ENCODE peak calls at places on chromosomes 5 and 9, in eight cellular contexts. One of them, this sample, is unnamed.

GRCh38 chr5:154411338-154411737 is 34.5 kb upstream of the SAP30L start:
- DNase-seq in AG09309: no peak
- DNase-seq in fibroblast of pulmonary artery: no peak
- DNase-seq in type B pancreatic cell: no peak
- DNase-seq in Peyer's patch: no peak
- DNase-seq in fibroblast of lung: no peak
- DNase-seq in mesothelial cell of epicardium: no peak
- DNase-seq in AG10803: no peak
- DNase-seq in this sample: no peak

GRCh38 chr5:133897431-133897830 is 71.0 kb downstream of the C5orf15 start:
- DNase-seq in mesothelial cell of epicardium: no peak
- DNase-seq in AG09309: no peak
- DNase-seq in type B pancreatic cell: no peak
- DNase-seq in fibroblast of pulmonary artery: no peak
- DNase-seq in Peyer's patch: no peak
- DNase-seq in AG10803: no peak
- DNase-seq in fibroblast of lung: no peak
- DNase-seq in this sample: no peak

GRCh38 chr5:135038829-135039525 is 4.9 kb upstream of the PITX1 start:
- DNase-seq in AG10803: no peak
- DNase-seq in type B pancreatic cell: no peak
- DNase-seq in mesothelial cell of epicardium: no peak
- DNase-seq in fibroblast of lung: no peak
- DNase-seq in Peyer's patch: no peak
- DNase-seq in AG09309: no peak
- DNase-seq in fibroblast of pulmonary artery: no peak
- DNase-seq in this sample: no peak

GRCh38 chr5:165881259-165881658 is 2375.8 kb downstream of the MAT2B start:
- DNase-seq in type B pancreatic cell: no peak
- DNase-seq in fibroblast of pulmonary artery: no peak
- DNase-seq in AG10803: no peak
- DNase-seq in Peyer's patch: no peak
- DNase-seq in AG09309: no peak
- DNase-seq in fibroblast of lung: no peak
- DNase-seq in mesothelial cell of epicardium: no peak
- DNase-seq in this sample: no peak

GRCh38 chr5:129652353-129653138 is 95.3 kb upstream of the MINAR2 start:
- DNase-seq in AG10803: no peak
- DNase-seq in Peyer's patch: no peak
- DNase-seq in type B pancreatic cell: no peak
- DNase-seq in AG09309: no peak
- DNase-seq in mesothelial cell of epicardium: no peak
- DNase-seq in fibroblast of lung: no peak
- DNase-seq in fibroblast of pulmonary artery: no peak
- DNase-seq in this sample: no peak

GRCh38 chr9:27033815-27034403 is 28.4 kb upstream of the LRRC19 start:
- DNase-seq in type B pancreatic cell: no peak
- DNase-seq in AG10803: peak; percentile 44
- DNase-seq in fibroblast of lung: peak; percentile 66
- DNase-seq in Peyer's patch: peak; percentile 45
- DNase-seq in mesothelial cell of epicardium: no peak
- DNase-seq in AG09309: peak; percentile 20
- DNase-seq in fibroblast of pulmonary artery: peak; percentile 70
- DNase-seq in this sample: peak; percentile 33

GRCh38 chr5:95907067-95907705 is 54.5 kb downstream of the ELL2 start:
- DNase-seq in AG09309: no peak
- DNase-seq in fibroblast of lung: no peak
- DNase-seq in type B pancreatic cell: no peak
- DNase-seq in mesothelial cell of epicardium: no peak
- DNase-seq in Peyer's patch: no peak
- DNase-seq in fibroblast of pulmonary artery: no peak
- DNase-seq in AG10803: no peak
- DNase-seq in this sample: no peak

GRCh38 chr9:134218230-134218629 is 53.9 kb upstream of the RNU6ATAC start:
- DNase-seq in Peyer's patch: no peak
- DNase-seq in AG09309: no peak
- DNase-seq in fibroblast of pulmonary artery: no peak
- DNase-seq in AG10803: no peak
- DNase-seq in type B pancreatic cell: no peak
- DNase-seq in mesothelial cell of epicardium: no peak
- DNase-seq in fibroblast of lung: no peak
- DNase-seq in this sample: no peak

GRCh38 chr9:21974542-21975409 is 19.4 kb downstream of the CDKN2A start:
- DNase-seq in fibroblast of pulmonary artery: peak; percentile 67
- DNase-seq in fibroblast of lung: no peak
- DNase-seq in type B pancreatic cell: no peak
- DNase-seq in Peyer's patch: peak; percentile 46
- DNase-seq in AG09309: no peak
- DNase-seq in mesothelial cell of epicardium: no peak
- DNase-seq in AG10803: peak; percentile 47
- DNase-seq in this sample: peak; percentile 30

GRCh38 chr5:157312492-157312891 is 46.6 kb downstream of the CYFIP2 start:
- DNase-seq in type B pancreatic cell: no peak
- DNase-seq in fibroblast of lung: peak; percentile 53
- DNase-seq in fibroblast of pulmonary artery: peak; percentile 63
- DNase-seq in AG09309: peak; percentile 16
- DNase-seq in AG10803: peak; percentile 56
- DNase-seq in mesothelial cell of epicardium: no peak
- DNase-seq in Peyer's patch: peak; percentile 58
- DNase-seq in this sample: peak; percentile 21

GRCh38 chr9:99595796-99596195 is 225.9 kb upstream of the NR4A3 start:
- DNase-seq in mesothelial cell of epicardium: no peak
- DNase-seq in type B pancreatic cell: no peak
- DNase-seq in AG09309: no peak
- DNase-seq in fibroblast of pulmonary artery: no peak
- DNase-seq in Peyer's patch: peak; percentile 24
- DNase-seq in AG10803: no peak
- DNase-seq in fibroblast of lung: no peak
- DNase-seq in this sample: no peak

GRCh38 chr9:22976454-22976853 is 529.8 kb downstream of the DMRTA1 start:
- DNase-seq in fibroblast of pulmonary artery: peak; percentile 0
- DNase-seq in fibroblast of lung: peak; percentile 3
- DNase-seq in AG10803: peak; percentile 44
- DNase-seq in Peyer's patch: no peak
- DNase-seq in AG09309: no peak
- DNase-seq in mesothelial cell of epicardium: no peak
- DNase-seq in type B pancreatic cell: no peak
- DNase-seq in this sample: no peak

GRCh38 chr9:99021512-99021911 is 77.8 kb downstream of the COL15A1 start:
- DNase-seq in fibroblast of lung: no peak
- DNase-seq in fibroblast of pulmonary artery: no peak
- DNase-seq in mesothelial cell of epicardium: no peak
- DNase-seq in AG10803: no peak
- DNase-seq in AG09309: no peak
- DNase-seq in Peyer's patch: no peak
- DNase-seq in type B pancreatic cell: no peak
- DNase-seq in this sample: no peak

GRCh38 chr5:66633754-66634153 is 37.6 kb downstream of the MAST4 start:
- DNase-seq in AG10803: no peak
- DNase-seq in AG09309: no peak
- DNase-seq in fibroblast of pulmonary artery: no peak
- DNase-seq in Peyer's patch: no peak
- DNase-seq in fibroblast of lung: no peak
- DNase-seq in type B pancreatic cell: no peak
- DNase-seq in mesothelial cell of epicardium: no peak
- DNase-seq in this sample: no peak

GRCh38 chr9:94560237-94560636 is 5.4 kb downstream of the PCAT7 start:
- DNase-seq in mesothelial cell of epicardium: no peak
- DNase-seq in AG10803: no peak
- DNase-seq in AG09309: no peak
- DNase-seq in fibroblast of lung: no peak
- DNase-seq in type B pancreatic cell: no peak
- DNase-seq in Peyer's patch: no peak
- DNase-seq in fibroblast of pulmonary artery: no peak
- DNase-seq in this sample: no peak

GRCh38 chr9:94568972-94569712 is 14.3 kb downstream of the PCAT7 start:
- DNase-seq in mesothelial cell of epicardium: no peak
- DNase-seq in fibroblast of pulmonary artery: no peak
- DNase-seq in Peyer's patch: no peak
- DNase-seq in AG09309: no peak
- DNase-seq in fibroblast of lung: no peak
- DNase-seq in AG10803: no peak
- DNase-seq in type B pancreatic cell: no peak
- DNase-seq in this sample: no peak

GRCh38 chr9:94568250-94568889 is 13.5 kb downstream of the PCAT7 start:
- DNase-seq in fibroblast of pulmonary artery: no peak
- DNase-seq in mesothelial cell of epicardium: no peak
- DNase-seq in fibroblast of lung: no peak
- DNase-seq in Peyer's patch: no peak
- DNase-seq in type B pancreatic cell: no peak
- DNase-seq in AG10803: no peak
- DNase-seq in AG09309: no peak
- DNase-seq in this sample: no peak

GRCh38 chr9:94563548-94563947 is 8.7 kb downstream of the PCAT7 start:
- DNase-seq in AG10803: no peak
- DNase-seq in type B pancreatic cell: no peak
- DNase-seq in AG09309: no peak
- DNase-seq in Peyer's patch: no peak
- DNase-seq in fibroblast of lung: no peak
- DNase-seq in mesothelial cell of epicardium: no peak
- DNase-seq in fibroblast of pulmonary artery: no peak
- DNase-seq in this sample: no peak
- TF ChIP-seq CTCF in AG10803: no peak
- TF ChIP-seq CTCF in type B pancreatic cell: no peak
- TF ChIP-seq CTCF in AG09309: no peak
- TF ChIP-seq CTCF in Peyer's patch: no peak
- TF ChIP-seq CTCF in fibroblast of lung: no peak
- TF ChIP-seq CTCF in mesothelial cell of epicardium: no peak
- TF ChIP-seq CTCF in fibroblast of pulmonary artery: no peak
- TF ChIP-seq CTCF in this sample: no peak

GRCh38 chr5:179820483-179821297 is at the start of gene SQSTM1:
- DNase-seq in AG09309: no peak
- DNase-seq in fibroblast of lung: peak; percentile 83
- DNase-seq in type B pancreatic cell: peak; percentile 87
- DNase-seq in mesothelial cell of epicardium: peak; percentile 77
- DNase-seq in Peyer's patch: peak; percentile 75
- DNase-seq in fibroblast of pulmonary artery: peak; percentile 88
- DNase-seq in AG10803: peak; percentile 72
- DNase-seq in this sample: peak; percentile 65
- TF ChIP-seq CTCF in AG09309: no peak
- TF ChIP-seq CTCF in fibroblast of lung: no peak
- TF ChIP-seq CTCF in type B pancreatic cell: peak; percentile 44
- TF ChIP-seq CTCF in mesothelial cell of epicardium: peak; percentile 12
- TF ChIP-seq CTCF in Peyer's patch: peak; percentile 38
- TF ChIP-seq CTCF in fibroblast of pulmonary artery: no peak
- TF ChIP-seq CTCF in AG10803: no peak
- TF ChIP-seq CTCF in this sample: peak; percentile 32

GRCh38 chr5:35717718-35718117 is 100.1 kb downstream of the SPEF2 start:
- DNase-seq in fibroblast of lung: no peak
- DNase-seq in type B pancreatic cell: no peak
- DNase-seq in AG10803: no peak
- DNase-seq in AG09309: no peak
- DNase-seq in Peyer's patch: no peak
- DNase-seq in mesothelial cell of epicardium: no peak
- DNase-seq in fibroblast of pulmonary artery: no peak
- DNase-seq in this sample: no peak
- TF ChIP-seq CTCF in fibroblast of lung: no peak
- TF ChIP-seq CTCF in type B pancreatic cell: no peak
- TF ChIP-seq CTCF in AG10803: no peak
- TF ChIP-seq CTCF in AG09309: no peak
- TF ChIP-seq CTCF in Peyer's patch: no peak
- TF ChIP-seq CTCF in mesothelial cell of epicardium: no peak
- TF ChIP-seq CTCF in fibroblast of pulmonary artery: no peak
- TF ChIP-seq CTCF in this sample: no peak

DNA sequence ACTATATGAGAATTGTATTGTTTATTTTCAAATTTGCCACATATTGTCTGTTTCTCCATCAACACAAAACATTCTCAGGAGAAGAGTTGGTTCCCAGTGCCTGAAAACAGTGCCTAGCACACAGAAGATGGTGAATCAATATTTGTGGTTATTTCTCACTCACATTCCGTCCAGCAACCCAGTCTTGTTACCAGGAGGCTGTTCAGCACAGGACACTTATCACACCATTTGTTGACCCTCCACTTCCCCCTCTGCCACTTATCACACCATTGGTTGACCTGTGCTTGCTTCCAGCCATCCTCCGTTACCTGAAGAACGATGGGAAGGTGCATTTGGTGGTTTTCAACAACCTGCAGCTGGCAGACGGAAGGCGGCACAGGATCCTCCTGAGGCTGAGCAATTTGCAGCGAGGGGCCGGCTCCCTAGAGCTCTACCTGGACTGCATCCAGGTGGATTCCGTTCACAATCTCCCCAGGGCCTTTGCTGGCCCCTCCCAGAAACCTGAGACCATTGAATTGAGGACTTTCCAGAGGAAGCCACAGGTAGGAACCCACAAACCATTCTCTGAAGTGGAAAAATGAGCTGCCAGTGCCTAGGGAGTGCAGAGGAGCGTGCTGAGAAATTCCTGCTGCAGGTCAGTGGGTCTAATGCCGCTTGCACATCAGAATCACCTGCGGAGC is 20.5 kb downstream of the THBS4 start:
- DNase-seq in mesothelial cell of epicardium: no peak
- DNase-seq in AG10803: no peak
- DNase-seq in fibroblast of pulmonary artery: no peak
- DNase-seq in fibroblast of lung: no peak
- DNase-seq in type B pancreatic cell: no peak
- DNase-seq in Peyer's patch: no peak
- DNase-seq in AG09309: no peak
- DNase-seq in this sample: peak; percentile 14
- TF ChIP-seq CTCF in mesothelial cell of epicardium: no peak
- TF ChIP-seq CTCF in AG10803: no peak
- TF ChIP-seq CTCF in fibroblast of pulmonary artery: no peak
- TF ChIP-seq CTCF in fibroblast of lung: no peak
- TF ChIP-seq CTCF in type B pancreatic cell: no peak
- TF ChIP-seq CTCF in Peyer's patch: no peak
- TF ChIP-seq CTCF in AG09309: no peak
- TF ChIP-seq CTCF in this sample: no peak

GRCh38 chr9:18822850-18823249 is 210.2 kb downstream of the SAXO1 start:
- DNase-seq in Peyer's patch: no peak
- DNase-seq in fibroblast of lung: no peak
- DNase-seq in mesothelial cell of epicardium: no peak
- DNase-seq in AG10803: no peak
- DNase-seq in fibroblast of pulmonary artery: no peak
- DNase-seq in AG09309: no peak
- DNase-seq in type B pancreatic cell: no peak
- DNase-seq in this sample: no peak

GRCh38 chr9:18821794-18822193 is 211.2 kb downstream of the SAXO1 start:
- DNase-seq in fibroblast of lung: no peak
- DNase-seq in fibroblast of pulmonary artery: no peak
- DNase-seq in type B pancreatic cell: no peak
- DNase-seq in Peyer's patch: no peak
- DNase-seq in AG10803: no peak
- DNase-seq in AG09309: no peak
- DNase-seq in mesothelial cell of epicardium: no peak
- DNase-seq in this sample: no peak

GRCh38 chr9:18825775-18826174 is 207.2 kb downstream of the SAXO1 start:
- DNase-seq in fibroblast of pulmonary artery: no peak
- DNase-seq in Peyer's patch: no peak
- DNase-seq in type B pancreatic cell: no peak
- DNase-seq in fibroblast of lung: peak; percentile 52
- DNase-seq in AG10803: no peak
- DNase-seq in AG09309: no peak
- DNase-seq in mesothelial cell of epicardium: no peak
- DNase-seq in this sample: no peak

GRCh38 chr9:18826248-18826647 is 206.8 kb downstream of the SAXO1 start:
- DNase-seq in Peyer's patch: no peak
- DNase-seq in AG10803: no peak
- DNase-seq in fibroblast of lung: no peak
- DNase-seq in mesothelial cell of epicardium: no peak
- DNase-seq in fibroblast of pulmonary artery: no peak
- DNase-seq in type B pancreatic cell: no peak
- DNase-seq in AG09309: no peak
- DNase-seq in this sample: no peak

GRCh38 chr9:18824095-18824666 is 208.8 kb downstream of the SAXO1 start:
- DNase-seq in Peyer's patch: no peak
- DNase-seq in mesothelial cell of epicardium: no peak
- DNase-seq in fibroblast of pulmonary artery: peak; percentile 37
- DNase-seq in type B pancreatic cell: no peak
- DNase-seq in AG10803: no peak
- DNase-seq in AG09309: no peak
- DNase-seq in fibroblast of lung: no peak
- DNase-seq in this sample: no peak
- TF ChIP-seq CTCF in Peyer's patch: peak; percentile 58
- TF ChIP-seq CTCF in mesothelial cell of epicardium: no peak
- TF ChIP-seq CTCF in fibroblast of pulmonary artery: peak; percentile 46
- TF ChIP-seq CTCF in type B pancreatic cell: peak; percentile 39
- TF ChIP-seq CTCF in AG10803: peak; percentile 50
- TF ChIP-seq CTCF in AG09309: peak; percentile 50
- TF ChIP-seq CTCF in fibroblast of lung: no peak
- TF ChIP-seq CTCF in this sample: peak; percentile 64

This sample was measured in progenitor cell of endocrine pancreas.